ENCODE peak calls at places on chromosomes 6 and 20, in four cellular contexts. C is naive thymus-derived CD4-positive, alpha-beta T cell; L is Calu3; M is body of pancreas. Q is an unnamed sample.
A peak's percentile ranks its signal among the peaks of the same experiment; 100 is the strongest.

GRCh38 chr6:106510090-106510970 is 119.0 kb downstream of the RTN4IP1 start:
- DNase-seq in C (peak; percentile 65), M (peak; percentile 67), L (peak; percentile 72), Q (peak; percentile 94)

GRCh38 chr20:35901678-35902544 is 52.4 kb downstream of the SCAND1 start:
- DNase-seq in C (no peak), L (no peak), M (no peak), Q (peak; percentile 57)

GRCh38 chr6:122610690-122611455 is 668 bp downstream of the PKIB start:
- DNase-seq in M (peak; percentile 80), C (peak; percentile 23), L (peak; percentile 73), Q (no peak)

GRCh38 chr6:161029195-161029809 is 37.7 kb downstream of the MAP3K4 start:
- DNase-seq in L (no peak), C (no peak), M (no peak), Q (peak; percentile 67)

GRCh38 chr6:124234806-124235205 is 431.1 kb downstream of the NKAIN2 start:
- DNase-seq in L (no peak), C (no peak), M (no peak), Q (no peak)

GRCh38 chr20:63108247-63108646 is 101.5 kb upstream of the BHLHE23 start:
- DNase-seq in M (no peak), C (no peak), L (no peak), Q (no peak)

GRCh38 chr6:36154286-36154685 is 24.0 kb downstream of the MAPK13 start:
- DNase-seq in C (no peak), L (peak; percentile 54), M (no peak), Q (no peak)

GRCh38 chr6:11618533-11618932 is 81.0 kb downstream of the TMEM170B start:
- DNase-seq in M (no peak), C (no peak), L (no peak), Q (peak; percentile 59)

Q was measured in NB4.